ENCODE peak calls at places on chromosomes 7 and 10, in seven cellular contexts. C, P, H, X, R, Y and B are unnamed samples. For H3K36me3, the result is how much of the 10 kb centered on the place peaks cover.

GRCh38 chr10:8138471-8138870 is 84.0 kb downstream of the GATA3 start:
- DNase-seq in C (no peak), P (no peak), H (peak), X (peak), R (no peak), Y (no peak), B (no peak)

GRCh38 chr10:70106958-70107791 is 25.4 kb downstream of the AIFM2 start:
- DNase-seq in C (no peak), P (no peak), H (peak), X (no peak), R (no peak), Y (no peak), B (no peak)

GRCh38 chr7:69645683-69646082 is 47.4 kb downstream of the AUTS2 start:
- DNase-seq in C (no peak), P (no peak), H (no peak), X (no peak), R (no peak), Y (no peak), B (no peak)

GRCh38 chr7:18175801-18176450 is 148.3 kb upstream of the PRPS1L1 start:
- DNase-seq in C (no peak), P (no peak), H (peak), X (no peak), R (no peak), Y (no peak), B (no peak)

GRCh38 chr10:63005246-63005645 is 127.9 kb upstream of the NRBF2 start:
- DNase-seq in C (no peak), P (no peak), H (peak), X (no peak), R (peak), Y (no peak), B (no peak)

GRCh38 chr7:142711722-142712616 is 37.3 kb upstream of the PRSS1 start:
- DNase-seq in C (no peak), P (no peak), H (peak), X (peak), R (peak), Y (no peak), B (no peak)

GRCh38 chr7:18770852-18771251 is 275.3 kb downstream of the HDAC9 start:
- DNase-seq in C (no peak), P (no peak), H (peak), X (no peak), R (peak), Y (no peak), B (no peak)

GRCh38 chr10:128242641-128243040 is 116.4 kb upstream of the MKI67 start:
- DNase-seq in C (no peak), P (no peak), H (no peak), X (no peak), R (no peak), Y (no peak), B (no peak)

GRCh38 chr10:108911814-108912541 is 1011.3 kb downstream of the XPNPEP1 start:
- DNase-seq in C (peak), P (peak), H (peak), X (peak), R (no peak), Y (peak), B (peak)

GRCh38 chr10:102401735-102402511 is 6.4 kb downstream of the NFKB2 start:
- DNase-seq in C (no peak), P (no peak), H (peak), X (peak), R (peak), Y (no peak), B (no peak)

GRCh38 chr7:114889646-114890285 is 32.1 kb upstream of the MDFIC start:
- DNase-seq in C (no peak), P (no peak), H (peak), X (peak), R (peak), Y (no peak), B (no peak)

GRCh38 chr7:32102432-32102851 is 32.2 kb upstream of the PDE1C start:
- DNase-seq in C (no peak), P (no peak), H (peak), X (no peak), R (no peak), Y (no peak), B (peak)

GRCh38 chr10:18008989-18009388 is 57.3 kb downstream of the SLC39A12 start:
- DNase-seq in C (no peak), P (no peak), H (no peak), X (no peak), R (no peak), Y (no peak), B (no peak)

GRCh38 chr10:80506189-80506575 is 31.5 kb upstream of the SH2D4B start:
- DNase-seq in C (no peak), P (no peak), H (no peak), X (peak), R (peak), Y (no peak), B (no peak)

GRCh38 chr10:55441777-55442176 is 640.7 kb upstream of the PCDH15 start:
- DNase-seq in C (no peak), P (no peak), H (no peak), X (no peak), R (no peak), Y (no peak), B (no peak)

GRCh38 chr7:157977306-157977705 is 610.3 kb downstream of the PTPRN2 start:
- DNase-seq in C (no peak), P (no peak), H (no peak), X (no peak), R (no peak), Y (no peak), B (no peak)

GRCh38 chr10:24695452-24695851 is 28.2 kb downstream of the ARHGAP21 start:
- DNase-seq in C (no peak), P (no peak), H (no peak), X (no peak), R (no peak), Y (no peak), B (no peak)

GRCh38 chr10:119041332-119041731 is 11.8 kb downstream of the NANOS1 start:
- DNase-seq in C (no peak), P (no peak), H (no peak), X (no peak), R (no peak), Y (no peak), B (no peak)
- H3K36me3 ChIP-seq in C (under half), P (half or more), H (half or more), X (half or more), R (half or more), Y (half or more), B (under half)

GRCh38 chr7:139108256-139109187 is 998 bp downstream of the ZC3HAV1 start:
- DNase-seq in C (peak), P (peak), H (peak), X (peak), R (peak), Y (peak), B (peak)
- TF ChIP-seq CTCF in C (no peak), P (no peak), H (no peak), X (no peak), R (no peak), Y (no peak), B (no peak)

GRCh38 chr10:72062832-72063702 is 25.3 kb downstream of the SPOCK2 start:
- DNase-seq in C (no peak), P (no peak), H (no peak), X (no peak), R (no peak), Y (no peak), B (no peak)
- H3K36me3 ChIP-seq in C (under half), P (under half), H (under half), X (under half), R (under half), Y (under half), B (under half)

DNA sequence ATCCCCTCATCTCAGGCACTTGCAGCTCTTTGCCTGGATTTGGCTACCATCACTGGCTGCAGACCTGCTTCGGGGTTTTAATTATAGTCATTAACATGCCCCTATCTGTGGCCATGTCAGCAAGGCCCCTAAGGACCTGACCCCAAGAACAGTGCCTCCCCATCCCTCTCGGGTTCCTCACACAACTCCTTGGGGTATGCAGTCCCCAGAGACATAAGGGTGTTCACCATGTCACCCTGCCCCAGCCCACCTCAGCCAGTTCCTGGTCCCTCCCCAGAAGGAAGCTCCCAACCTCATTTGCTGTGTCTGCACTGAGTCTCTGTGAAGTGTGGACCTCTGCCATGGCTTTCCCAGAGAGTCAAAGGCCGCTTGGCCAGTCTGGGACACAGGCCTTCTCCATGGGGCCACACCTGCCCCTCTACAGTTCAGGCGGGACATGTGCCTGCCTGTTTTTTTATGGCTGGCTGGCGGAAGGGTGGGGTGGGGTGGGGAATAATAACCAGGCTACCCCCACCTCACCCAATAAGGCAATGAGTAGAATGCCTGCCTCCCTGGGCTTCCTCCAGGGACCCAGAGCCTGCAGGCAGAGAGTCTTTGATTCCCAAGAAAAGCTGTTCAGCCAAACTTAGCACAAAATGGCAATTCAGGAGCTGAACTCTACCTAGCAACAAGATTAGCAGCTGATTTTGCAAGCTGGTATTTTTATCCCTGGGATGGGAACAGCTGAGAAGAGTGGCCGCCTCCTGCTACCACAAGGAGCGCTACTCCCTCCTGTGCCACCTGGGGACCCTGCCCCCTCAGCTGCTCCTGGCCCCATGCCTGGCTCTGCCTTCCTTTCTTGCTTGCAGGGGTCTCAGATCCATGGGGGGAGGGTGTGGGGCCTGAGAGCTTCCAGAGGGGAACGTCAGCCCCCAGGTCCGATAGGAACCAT is 23.7 kb upstream of the CAMK2B start:
- DNase-seq in C (no peak), P (no peak), H (no peak), X (no peak), R (no peak), Y (no peak), B (no peak)
- TF ChIP-seq CTCF in C (no peak), P (no peak), H (no peak), X (no peak), R (peak), Y (no peak), B (no peak)

GRCh38 chr10:130190065-130190736 is 54.0 kb downstream of the GLRX3 start:
- DNase-seq in C (peak), P (peak), H (peak), X (peak), R (peak), Y (peak), B (peak)

GRCh38 chr10:130188195-130189175 is 52.3 kb downstream of the GLRX3 start:
- DNase-seq in C (no peak), P (no peak), H (no peak), X (no peak), R (no peak), Y (peak), B (no peak)

GRCh38 chr10:130189466-130190064 is 53.4 kb downstream of the GLRX3 start:
- DNase-seq in C (no peak), P (no peak), H (no peak), X (no peak), R (no peak), Y (no peak), B (no peak)

GRCh38 chr10:130181858-130182257 is 45.7 kb downstream of the GLRX3 start:
- DNase-seq in C (no peak), P (no peak), H (no peak), X (no peak), R (no peak), Y (no peak), B (no peak)

DNA sequence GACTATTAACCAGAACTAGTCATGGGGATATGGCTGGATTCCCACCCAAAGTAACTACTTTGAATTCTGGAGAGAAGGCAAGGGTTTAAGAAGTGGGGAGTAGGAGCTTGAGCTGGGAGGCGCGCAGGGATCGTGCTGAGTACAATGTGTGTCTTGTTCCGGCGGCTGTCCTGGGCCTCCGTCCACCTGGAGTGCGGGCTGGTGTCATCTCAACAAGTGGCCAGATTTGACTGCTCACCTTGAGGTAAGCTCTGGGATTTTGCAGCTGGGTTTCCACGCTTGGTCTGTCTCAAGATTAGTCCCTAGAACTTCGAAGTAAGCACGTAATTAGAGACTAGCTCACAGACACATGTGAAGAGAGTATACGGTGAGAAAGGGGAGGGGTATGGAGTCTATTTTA is 49.4 kb downstream of the GLRX3 start:
- DNase-seq in C (no peak), P (no peak), H (no peak), X (no peak), R (no peak), Y (no peak), B (no peak)
- H3K36me3 ChIP-seq in C (under half), P (half or more), H (under half), X (under half), R (under half), Y (half or more), B (under half)

DNA sequence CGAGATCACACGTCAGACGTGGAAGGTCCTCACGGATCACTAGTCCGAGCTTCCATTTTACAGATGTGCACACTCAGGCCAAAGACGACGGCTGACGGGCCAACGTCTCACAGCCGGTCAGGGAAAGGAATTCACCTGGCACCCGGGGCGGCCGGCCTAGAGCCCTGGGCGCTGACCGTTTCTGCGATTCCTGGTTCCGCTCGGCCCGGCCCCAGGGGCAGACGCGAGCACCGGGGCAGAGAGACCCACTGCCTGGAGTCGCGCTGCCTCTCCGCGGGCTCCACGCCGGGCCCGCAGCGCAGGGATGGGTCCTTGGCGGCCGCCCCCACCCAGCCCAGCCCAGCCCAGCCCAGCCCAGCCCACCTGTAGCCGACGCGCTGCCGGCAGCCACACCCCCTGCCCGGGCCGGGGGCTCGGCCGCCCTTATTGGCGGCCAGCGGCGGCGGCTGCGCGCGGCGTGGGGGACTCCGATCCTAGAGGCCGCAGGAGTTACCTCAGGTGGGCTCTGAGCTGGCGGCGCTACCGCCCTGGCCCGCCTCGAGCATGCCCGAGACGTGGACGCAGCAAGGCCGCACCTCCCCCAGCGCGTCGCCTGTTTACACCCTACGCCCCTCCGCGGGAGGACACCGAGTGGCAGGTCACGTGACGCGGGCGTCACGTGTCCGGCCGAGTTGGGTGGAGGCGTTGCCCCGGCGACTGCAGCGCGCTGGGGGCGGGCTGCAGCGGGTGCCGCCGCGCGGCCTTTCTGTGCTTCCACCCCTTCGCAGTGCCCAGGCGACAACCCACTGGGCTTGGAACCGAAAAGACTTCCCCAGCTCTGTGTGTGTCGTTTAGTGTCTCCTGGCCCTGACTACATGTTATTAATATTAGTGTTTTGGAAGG is 78.1 kb downstream of the ZFAND4 start:
- DNase-seq in C (peak), P (peak), H (peak), X (peak), R (peak), Y (peak), B (peak)
- TF ChIP-seq CTCF in C (no peak), P (no peak), H (no peak), X (peak), R (no peak), Y (no peak), B (no peak)

GRCh38 chr7:96685755-96686154 is 23.9 kb downstream of the SEM1 start:
- DNase-seq in C (no peak), P (no peak), H (no peak), X (no peak), R (no peak), Y (no peak), B (no peak)
- H3K36me3 ChIP-seq in C (under half), P (under half), H (under half), X (under half), R (under half), Y (under half), B (under half)

GRCh38 chr7:131383417-131383816 is 55.7 kb downstream of the MKLN1 start:
- DNase-seq in C (no peak), P (no peak), H (no peak), X (peak), R (peak), Y (no peak), B (no peak)

GRCh38 chr7:131385039-131385605 is 57.4 kb downstream of the MKLN1 start:
- DNase-seq in C (no peak), P (no peak), H (peak), X (peak), R (no peak), Y (no peak), B (no peak)

GRCh38 chr7:131383937-131384635 is 56.4 kb downstream of the MKLN1 start:
- DNase-seq in C (no peak), P (no peak), H (no peak), X (no peak), R (no peak), Y (no peak), B (no peak)

GRCh38 chr7:131381069-131381838 is 53.6 kb downstream of the MKLN1 start:
- DNase-seq in C (no peak), P (no peak), H (no peak), X (peak), R (peak), Y (no peak), B (no peak)
- TF ChIP-seq CTCF in C (no peak), P (no peak), H (no peak), X (no peak), R (no peak), Y (no peak), B (no peak)

GRCh38 chr10:11204355-11204879 is 186.7 kb downstream of the CELF2 start:
- DNase-seq in C (no peak), P (no peak), H (no peak), X (no peak), R (no peak), Y (no peak), B (no peak)

GRCh38 chr10:11201911-11202310 is 184.2 kb downstream of the CELF2 start:
- DNase-seq in C (no peak), P (no peak), H (no peak), X (no peak), R (no peak), Y (no peak), B (no peak)

GRCh38 chr10:11207276-11207809 is 189.7 kb downstream of the CELF2 start:
- DNase-seq in C (no peak), P (no peak), H (no peak), X (no peak), R (no peak), Y (no peak), B (no peak)

GRCh38 chr10:11208243-11208642 is 190.6 kb downstream of the CELF2 start:
- DNase-seq in C (no peak), P (no peak), H (no peak), X (no peak), R (no peak), Y (no peak), B (no peak)

DNA sequence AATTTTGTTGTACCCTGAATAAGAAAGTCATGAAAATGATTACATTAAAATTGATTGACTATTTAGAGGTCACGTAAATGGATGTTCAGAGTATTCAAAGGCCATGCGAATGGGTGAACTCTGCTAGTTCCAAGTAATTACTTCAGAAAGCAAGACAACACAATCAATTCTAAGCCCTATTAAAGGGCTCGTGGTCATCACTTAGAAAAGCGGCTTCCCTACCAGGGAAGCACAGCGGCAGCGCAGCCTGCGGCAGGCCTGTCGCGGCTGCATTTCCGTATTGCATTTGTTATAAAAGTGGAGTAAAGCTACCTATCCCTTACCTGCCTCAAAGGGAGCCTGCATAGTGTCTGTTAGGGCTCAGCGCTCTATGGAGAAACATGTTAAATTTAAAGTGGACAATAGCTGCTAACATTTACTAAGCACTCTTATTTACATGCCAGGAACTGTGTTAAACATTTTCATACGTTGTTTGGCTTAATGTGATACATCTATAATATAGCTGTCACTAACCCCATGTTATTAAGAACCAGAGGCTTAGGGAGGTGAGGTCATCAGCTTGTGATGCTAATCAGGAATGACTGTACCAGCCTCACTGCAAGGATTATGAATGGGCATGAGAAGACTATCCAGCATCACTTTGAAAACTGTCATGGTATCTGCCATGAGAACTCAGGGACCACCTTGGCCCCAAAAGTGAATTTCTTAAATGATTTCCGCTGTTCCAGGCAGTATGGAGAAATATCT is 187.5 kb downstream of the CELF2 start:
- DNase-seq in C (no peak), P (no peak), H (no peak), X (peak), R (no peak), Y (no peak), B (no peak)
- H3K36me3 ChIP-seq in C (under half), P (under half), H (under half), X (under half), R (under half), Y (under half), B (under half)